ENCODE peak calls at places on chromosome 12, in five cellular contexts. Q is naive thymus-derived CD4-positive, alpha-beta T cell; Y is SK-N-SH; I is GM23248; O is IMR-90. N is an unnamed sample. For H3K4me1, the result is how much of the 10 kb centered on the place peaks cover.

GRCh38 chr12:18153826-18154225 is 63.8 kb upstream of the RERGL start:
- DNase-seq in I (no peak), O (no peak), Q (no peak), Y (no peak), N (peak)

GRCh38 chr12:31353730-31354708 is 28.1 kb upstream of the SINHCAF start:
- DNase-seq in Y (no peak), O (no peak), I (no peak), Q (no peak), N (peak)

GRCh38 chr12:76241371-76241770 is 106.8 kb downstream of the BBS10 start:
- DNase-seq in O (peak), I (peak), Y (no peak), Q (no peak), N (no peak)

GRCh38 chr12:13981296-13981962 is at the start of gene GRIN2B:
- DNase-seq in O (no peak), Q (no peak), I (no peak), Y (peak), N (no peak)

GRCh38 chr12:78651755-78652154 is 212.8 kb upstream of the SYT1 start:
- DNase-seq in I (no peak), Q (no peak), O (no peak), Y (peak), N (peak)

GRCh38 chr12:86574143-86574542 is 318.0 kb upstream of the MGAT4C start:
- DNase-seq in Y (no peak), O (no peak), I (no peak), Q (no peak), N (no peak)

GRCh38 chr12:89862511-89863331 is 154.1 kb upstream of the ATP2B1 start:
- DNase-seq in O (no peak), Q (peak), Y (no peak), I (no peak), N (no peak)

GRCh38 chr12:128745772-128746689 is 77.7 kb downstream of the SLC15A4 start:
- DNase-seq in O (no peak), I (no peak), Q (no peak), Y (no peak), N (no peak)

GRCh38 chr12:7966558-7966957 is 30.6 kb upstream of the SLC2A3 start:
- DNase-seq in O (no peak), Q (no peak), I (peak), Y (no peak), N (no peak)

GRCh38 chr12:110585231-110585799 is 2.2 kb upstream of the PPTC7 start:
- DNase-seq in Q (peak), O (peak), Y (no peak), I (peak), N (no peak)

GRCh38 chr12:29073631-29074239 is 75.3 kb upstream of the FAR2 start:
- DNase-seq in Y (peak), I (peak), O (peak), Q (peak), N (peak)

GRCh38 chr12:23757541-23757962 is 191.9 kb downstream of the SOX5 start:
- DNase-seq in I (no peak), Q (no peak), O (no peak), Y (no peak), N (peak)

GRCh38 chr12:92539966-92540791 is 162.6 kb upstream of the PLEKHG7 start:
- DNase-seq in Y (no peak), O (no peak), I (no peak), Q (no peak), N (no peak)

GRCh38 chr12:132547207-132547740 is 57.3 kb downstream of the FBRSL1 start:
- DNase-seq in O (no peak), Y (no peak), Q (no peak), I (no peak), N (no peak)

GRCh38 chr12:109020750-109021380 is at the start of gene SVOP:
- DNase-seq in Y (peak), I (peak), O (peak), Q (peak), N (peak)

GRCh38 chr12:79063258-79063657 is 198.7 kb downstream of the SYT1 start:
- DNase-seq in Q (no peak), Y (no peak), I (no peak), O (peak), N (no peak)

GRCh38 chr12:45273717-45274271 is 57.9 kb downstream of the ANO6 start:
- DNase-seq in Q (no peak), I (peak), O (peak), Y (no peak), N (no peak)

GRCh38 chr12:26732010-26732908 is 100.7 kb downstream of the ITPR2 start:
- DNase-seq in Q (no peak), Y (no peak), O (no peak), I (no peak), N (no peak)

GRCh38 chr12:116692605-116693004 is 45.3 kb downstream of the SPRING1 start:
- DNase-seq in I (no peak), Q (no peak), O (no peak), Y (no peak), N (no peak)

GRCh38 chr12:24378548-24379011 is 429.1 kb upstream of the SOX5 start:
- DNase-seq in Q (no peak), I (no peak), O (peak), Y (no peak), N (peak)

GRCh38 chr12:31589582-31589895 is 1.4 kb downstream of the DENND5B start:
- DNase-seq in Y (no peak), O (no peak), Q (no peak), I (no peak), N (peak)

GRCh38 chr12:109855377-109855776 is 22.2 kb upstream of the TRPV4 start:
- DNase-seq in I (no peak), Q (no peak), Y (no peak), O (no peak), N (no peak)

GRCh38 chr12:131116437-131117117 is 162.9 kb downstream of the ADGRD1 start:
- DNase-seq in Y (peak), I (peak), Q (no peak), O (no peak), N (no peak)

GRCh38 chr12:76685246-76685678 is 78.7 kb upstream of the ZDHHC17 start:
- DNase-seq in I (peak), Y (no peak), Q (no peak), O (peak), N (no peak)

GRCh38 chr12:132488127-132489077 is 1.5 kb upstream of the FBRSL1 start:
- DNase-seq in O (no peak), Q (peak), I (no peak), Y (no peak), N (no peak)

GRCh38 chr12:65611396-65611795 is 212.9 kb upstream of the HMGA2 start:
- DNase-seq in O (no peak), Y (no peak), I (no peak), Q (no peak), N (no peak)

GRCh38 chr12:8612629-8613028 is at the start of gene AICDA:
- DNase-seq in Y (no peak), I (no peak), O (no peak), Q (no peak), N (no peak)

GRCh38 chr12:19894803-19895202 is 455.5 kb downstream of the AEBP2 start:
- DNase-seq in Q (no peak), O (peak), I (no peak), Y (no peak), N (no peak)

GRCh38 chr12:77830502-77830901 is at the start of gene NAV3:
- DNase-seq in O (no peak), I (peak), Q (no peak), Y (no peak), N (no peak)

GRCh38 chr12:43914391-43914790 is 78.5 kb downstream of the TMEM117 start:
- DNase-seq in I (no peak), Y (no peak), Q (no peak), O (no peak), N (no peak)

GRCh38 chr12:127811988-127812387 is 455.0 kb upstream of the TMEM132C start:
- DNase-seq in Q (no peak), I (peak), Y (no peak), O (no peak), N (no peak)

GRCh38 chr12:126953365-126953889 is 1313.5 kb upstream of the TMEM132C start:
- DNase-seq in Q (no peak), O (no peak), I (no peak), Y (no peak), N (no peak)

GRCh38 chr12:108375986-108376663 is 37.0 kb upstream of the CMKLR1 start:
- DNase-seq in Y (no peak), Q (no peak), O (no peak), I (peak), N (no peak)

GRCh38 chr12:119036878-119037493 is 55.6 kb downstream of the SRRM4 start:
- DNase-seq in Q (no peak), Y (peak), I (peak), O (no peak), N (peak)

GRCh38 chr12:15776532-15776931 is 12.7 kb downstream of the EPS8 start:
- DNase-seq in I (no peak), O (no peak), Y (no peak), Q (no peak), N (no peak)
- H3K4me1 ChIP-seq in I (half or more), O (under half), Y (under half), Q (under half), N (under half)

GRCh38 chr12:100473050-100473715 is 483 bp upstream of the NR1H4 start:
- DNase-seq in Q (no peak), O (no peak), I (no peak), Y (no peak), N (no peak)
- H3K4me3 ChIP-seq in Q (no peak), O (no peak), I (no peak), Y (no peak), N (no peak)

GRCh38 chr12:50611021-50611420 is 106.2 kb downstream of the DIP2B start:
- DNase-seq in Q (no peak), O (no peak), Y (no peak), I (no peak), N (no peak)

GRCh38 chr12:50615534-50616296 is 110.9 kb downstream of the DIP2B start:
- DNase-seq in I (peak), Y (no peak), Q (no peak), O (peak), N (no peak)

GRCh38 chr12:50612882-50613281 is 108.1 kb downstream of the DIP2B start:
- DNase-seq in I (no peak), Y (no peak), O (no peak), Q (no peak), N (no peak)

GRCh38 chr12:50613463-50613862 is 108.7 kb downstream of the DIP2B start:
- DNase-seq in Q (no peak), Y (no peak), I (no peak), O (no peak), N (no peak)

GRCh38 chr12:50614167-50614762 is 109.5 kb downstream of the DIP2B start:
- DNase-seq in Q (no peak), Y (no peak), I (peak), O (peak), N (no peak)
- H3K4me1 ChIP-seq in Q (under half), Y (under half), I (under half), O (under half), N (under half)

GRCh38 chr12:1205512-1206060 is 214.6 kb downstream of the ERC1 start:
- DNase-seq in O (peak), Y (no peak), I (peak), Q (no peak), N (no peak)
- H3K4me3 ChIP-seq in O (no peak), Y (no peak), I (peak), Q (no peak), N (no peak)

GRCh38 chr12:115485503-115485902 is 792.0 kb downstream of the MED13L start:
- DNase-seq in I (no peak), O (no peak), Y (no peak), Q (no peak), N (no peak)
- H3K4me1 ChIP-seq in I (under half), O (under half), Y (under half), Q (under half), N (under half)

GRCh38 chr12:67893003-67893402 is 96.2 kb upstream of the IFNG-AS1 start:
- DNase-seq in I (no peak), Y (no peak), O (no peak), Q (no peak), N (no peak)
- H3K4me3 ChIP-seq in I (no peak), Y (no peak), O (no peak), Q (no peak), N (no peak)

GRCh38 chr12:6340745-6341438 is 984 bp downstream of the TNFRSF1A start:
- DNase-seq in O (no peak), I (peak), Y (no peak), Q (no peak), N (no peak)
- H3K4me1 ChIP-seq in O (under half), I (under half), Y (under half), Q (half or more), N (under half)

DNA sequence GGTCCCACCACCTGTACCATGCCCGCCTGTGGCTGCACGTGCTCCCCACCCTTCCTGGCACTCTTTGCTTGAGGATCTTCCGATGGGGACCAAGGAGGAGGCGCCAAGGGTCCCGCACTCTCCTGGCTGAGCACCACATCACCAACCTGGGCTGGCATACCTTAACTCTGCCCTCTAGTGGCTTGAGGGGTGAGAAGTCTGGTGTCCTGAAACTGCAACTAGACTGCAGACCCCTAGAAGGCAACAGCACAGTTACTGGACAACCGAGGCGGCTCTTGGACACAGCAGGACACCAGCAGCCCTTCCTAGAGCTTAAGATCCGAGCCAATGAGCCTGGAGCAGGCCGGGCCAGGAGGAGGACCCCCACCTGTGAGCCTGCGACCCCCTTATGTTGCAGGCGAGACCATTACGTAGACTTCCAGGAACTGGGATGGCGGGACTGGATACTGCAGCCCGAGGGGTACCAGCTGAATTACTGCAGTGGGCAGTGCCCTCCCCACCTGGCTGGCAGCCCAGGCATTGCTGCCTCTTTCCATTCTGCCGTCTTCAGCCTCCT is 1.1 kb downstream of the INHBE start:
- DNase-seq in Q (peak), I (peak), O (peak), Y (no peak), N (peak)
- H3K4me3 ChIP-seq in Q (peak), I (no peak), O (no peak), Y (no peak), N (peak)

DNA sequence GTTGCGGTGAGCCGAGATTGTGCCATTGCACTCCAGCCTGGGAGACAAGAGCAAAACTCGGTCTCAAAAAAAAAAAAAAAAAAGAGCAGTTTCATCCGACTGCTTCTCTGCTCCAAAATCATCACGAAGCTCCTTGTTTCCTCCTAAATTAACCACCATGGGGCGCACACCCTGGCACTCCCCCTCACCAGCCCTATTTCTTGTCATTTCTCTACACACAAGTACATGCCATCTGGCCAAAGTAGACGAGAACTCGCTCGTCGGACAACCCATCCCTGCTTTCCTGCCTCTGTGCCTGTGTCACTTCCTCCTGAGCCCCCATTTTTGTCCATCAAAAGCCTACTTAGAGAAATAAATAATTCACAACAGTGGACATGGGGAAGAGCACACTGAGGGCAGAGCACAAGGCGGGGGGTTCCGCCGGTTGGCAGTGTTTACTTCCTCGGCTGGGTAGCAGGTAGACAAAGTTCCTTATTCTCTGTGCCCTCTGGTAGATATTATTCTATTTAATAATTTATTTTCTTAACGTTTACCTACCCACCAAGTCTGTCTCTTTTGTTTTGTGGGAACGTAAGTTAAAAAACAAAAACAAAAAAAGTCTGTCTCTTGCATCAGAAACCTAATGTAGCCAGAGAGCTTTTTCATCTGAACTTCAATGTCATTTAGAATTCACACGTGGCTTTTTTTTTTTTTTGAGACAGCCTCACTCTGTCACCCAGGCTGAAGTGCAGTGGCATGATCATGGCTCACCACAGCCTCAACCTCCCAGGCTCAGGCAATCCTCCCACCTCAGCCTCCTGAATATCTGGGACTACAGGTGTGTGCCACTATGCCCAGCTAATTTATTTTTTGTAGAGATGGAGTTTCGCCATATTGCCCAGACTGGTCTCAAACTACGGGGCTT is 6.0 kb downstream of the VPS37B start:
- DNase-seq in Q (no peak), I (no peak), O (no peak), Y (no peak), N (no peak)
- H3K4me1 ChIP-seq in Q (half or more), I (half or more), O (under half), Y (under half), N (half or more)

GRCh38 chr12:54054442-54055332 is 1.1 kb downstream of the HOXC4 start:
- DNase-seq in Q (no peak), Y (peak), I (peak), O (no peak), N (peak)
- H3K4me3 ChIP-seq in Q (no peak), Y (peak), I (peak), O (no peak), N (no peak)